ENCODE peak calls at places on chromosomes 3 and 15, in six cellular contexts. O, L, N, Y, T and E are unnamed samples.

GRCh38 chr3:127287840-127288239 is at the start of gene PRR20G:
- DNase-seq in O (no peak), L (no peak), N (no peak), Y (no peak), T (no peak), E (no peak)

GRCh38 chr3:106332884-106333283 is 464.1 kb upstream of the CBLB start:
- DNase-seq in O (peak), L (no peak), N (no peak), Y (no peak), T (peak), E (no peak)

GRCh38 chr3:63370094-63370493 is 92.0 kb downstream of the SYNPR start:
- DNase-seq in O (no peak), L (no peak), N (no peak), Y (no peak), T (no peak), E (no peak)

GRCh38 chr3:98994128-98994762 is 92.8 kb upstream of the DCBLD2 start:
- DNase-seq in O (peak), L (no peak), N (no peak), Y (peak), T (peak), E (no peak)

GRCh38 chr15:72685301-72685924 is 569 bp downstream of the HIGD2B start:
- DNase-seq in O (no peak), L (no peak), N (no peak), Y (no peak), T (peak), E (no peak)

GRCh38 chr15:57035664-57036063 is 117.2 kb downstream of the TCF12 start:
- DNase-seq in O (no peak), L (no peak), N (no peak), Y (no peak), T (no peak), E (no peak)

GRCh38 chr3:46091046-46091445 is 63.8 kb upstream of the XCR1 start:
- DNase-seq in O (no peak), L (peak), N (no peak), Y (peak), T (no peak), E (no peak)

GRCh38 chr3:187016639-187017345 is 86.5 kb downstream of the ST6GAL1 start:
- DNase-seq in O (peak), L (peak), N (no peak), Y (peak), T (no peak), E (no peak)

GRCh38 chr3:135987647-135988046 is 22.1 kb downstream of the PPP2R3A start:
- DNase-seq in O (no peak), L (peak), N (no peak), Y (no peak), T (no peak), E (no peak)

GRCh38 chr3:152905631-152906030 is 70.7 kb downstream of the P2RY1 start:
- DNase-seq in O (no peak), L (no peak), N (no peak), Y (no peak), T (no peak), E (no peak)

GRCh38 chr3:115401891-115402501 is 221.3 kb upstream of the GAP43 start:
- DNase-seq in O (peak), L (no peak), N (peak), Y (no peak), T (peak), E (peak)

GRCh38 chr15:89999676-90000174 is 1.4 kb upstream of the ZNF710 start:
- DNase-seq in O (no peak), L (no peak), N (no peak), Y (peak), T (peak), E (no peak)

GRCh38 chr3:156382458-156383346 is 172.2 kb downstream of the SSR3 start:
- DNase-seq in O (peak), L (peak), N (no peak), Y (peak), T (peak), E (no peak)

GRCh38 chr15:101675796-101676582 is 23.8 kb upstream of the TM2D3 start:
- DNase-seq in O (peak), L (peak), N (peak), Y (no peak), T (peak), E (no peak)

GRCh38 chr3:103767635-103768034 is 1332.8 kb downstream of the ZPLD1 start:
- DNase-seq in O (no peak), L (no peak), N (no peak), Y (no peak), T (no peak), E (no peak)

GRCh38 chr3:58260261-58260731 is 22.7 kb downstream of the ABHD6 start:
- DNase-seq in O (peak), L (peak), N (peak), Y (peak), T (peak), E (peak)

GRCh38 chr15:78629031-78629715 is 8.4 kb upstream of the CHRNA3 start:
- DNase-seq in O (no peak), L (no peak), N (no peak), Y (no peak), T (no peak), E (no peak)

GRCh38 chr15:101128191-101128590 is 123.7 kb downstream of the CHSY1 start:
- DNase-seq in O (peak), L (no peak), N (peak), Y (no peak), T (peak), E (peak)

GRCh38 chr3:88221726-88222125 is 72.0 kb downstream of the C3orf38 start:
- DNase-seq in O (no peak), L (no peak), N (no peak), Y (no peak), T (no peak), E (no peak)

GRCh38 chr3:188146219-188146618 is 7.7 kb upstream of the LPP start:
- DNase-seq in O (no peak), L (no peak), N (no peak), Y (no peak), T (no peak), E (no peak)